ENCODE peak calls at places on chromosomes 16 and 17, in ten cellular contexts. One of them, this sample, is unnamed.

GRCh38 chr17:80944326-80944725 is 47.3 kb upstream of the CHMP6 start:
- DNase-seq in GM03348: no peak
- DNase-seq in sigmoid colon: peak
- DNase-seq in activated CD4-positive, alpha-beta T cell treated with anti-CD3 and anti-CD28 coated beads, Interleukin-2, amount 50 U/mL, for 4 hours: no peak
- DNase-seq in activated T-cell treated with anti-CD3 and anti-CD28 coated beads for 24 hours: no peak
- DNase-seq in nephron progenitor cell: no peak
- DNase-seq in iPS-NIHi11: no peak
- DNase-seq in Daoy: no peak
- DNase-seq in HFF-Myc: no peak
- DNase-seq in AML-193: no peak
- DNase-seq in this sample: no peak

GRCh38 chr17:72545756-72546155 is 424.9 kb downstream of the SOX9 start:
- DNase-seq in GM03348: peak
- DNase-seq in sigmoid colon: no peak
- DNase-seq in activated CD4-positive, alpha-beta T cell treated with anti-CD3 and anti-CD28 coated beads, Interleukin-2, amount 50 U/mL, for 4 hours: no peak
- DNase-seq in activated T-cell treated with anti-CD3 and anti-CD28 coated beads for 24 hours: no peak
- DNase-seq in nephron progenitor cell: no peak
- DNase-seq in iPS-NIHi11: no peak
- DNase-seq in Daoy: no peak
- DNase-seq in HFF-Myc: no peak
- DNase-seq in AML-193: no peak
- DNase-seq in this sample: peak

GRCh38 chr17:77996256-77996655 is 37.8 kb downstream of the TNRC6C start:
- DNase-seq in GM03348: no peak
- DNase-seq in sigmoid colon: no peak
- DNase-seq in activated CD4-positive, alpha-beta T cell treated with anti-CD3 and anti-CD28 coated beads, Interleukin-2, amount 50 U/mL, for 4 hours: no peak
- DNase-seq in activated T-cell treated with anti-CD3 and anti-CD28 coated beads for 24 hours: no peak
- DNase-seq in nephron progenitor cell: no peak
- DNase-seq in iPS-NIHi11: no peak
- DNase-seq in Daoy: no peak
- DNase-seq in HFF-Myc: no peak
- DNase-seq in AML-193: no peak
- DNase-seq in this sample: no peak

GRCh38 chr17:71361691-71362450 is 758.9 kb upstream of the SOX9 start:
- DNase-seq in GM03348: peak
- DNase-seq in sigmoid colon: no peak
- DNase-seq in activated CD4-positive, alpha-beta T cell treated with anti-CD3 and anti-CD28 coated beads, Interleukin-2, amount 50 U/mL, for 4 hours: no peak
- DNase-seq in activated T-cell treated with anti-CD3 and anti-CD28 coated beads for 24 hours: no peak
- DNase-seq in nephron progenitor cell: no peak
- DNase-seq in iPS-NIHi11: no peak
- DNase-seq in Daoy: peak
- DNase-seq in HFF-Myc: no peak
- DNase-seq in AML-193: no peak
- DNase-seq in this sample: no peak

GRCh38 chr17:41684050-41684449 is 4.6 kb upstream of the EIF1 start:
- DNase-seq in GM03348: no peak
- DNase-seq in sigmoid colon: no peak
- DNase-seq in activated CD4-positive, alpha-beta T cell treated with anti-CD3 and anti-CD28 coated beads, Interleukin-2, amount 50 U/mL, for 4 hours: no peak
- DNase-seq in activated T-cell treated with anti-CD3 and anti-CD28 coated beads for 24 hours: no peak
- DNase-seq in nephron progenitor cell: no peak
- DNase-seq in iPS-NIHi11: no peak
- DNase-seq in Daoy: no peak
- DNase-seq in HFF-Myc: no peak
- DNase-seq in AML-193: no peak
- DNase-seq in this sample: no peak

GRCh38 chr17:3906881-3907280 is 9.4 kb downstream of the P2RX1 start:
- DNase-seq in GM03348: no peak
- DNase-seq in sigmoid colon: no peak
- DNase-seq in activated CD4-positive, alpha-beta T cell treated with anti-CD3 and anti-CD28 coated beads, Interleukin-2, amount 50 U/mL, for 4 hours: no peak
- DNase-seq in activated T-cell treated with anti-CD3 and anti-CD28 coated beads for 24 hours: no peak
- DNase-seq in nephron progenitor cell: no peak
- DNase-seq in iPS-NIHi11: no peak
- DNase-seq in Daoy: no peak
- DNase-seq in HFF-Myc: no peak
- DNase-seq in AML-193: no peak
- DNase-seq in this sample: no peak

GRCh38 chr16:88084881-88085280 is 133.6 kb downstream of the BANP start:
- DNase-seq in GM03348: peak
- DNase-seq in sigmoid colon: no peak
- DNase-seq in activated CD4-positive, alpha-beta T cell treated with anti-CD3 and anti-CD28 coated beads, Interleukin-2, amount 50 U/mL, for 4 hours: no peak
- DNase-seq in activated T-cell treated with anti-CD3 and anti-CD28 coated beads for 24 hours: no peak
- DNase-seq in nephron progenitor cell: no peak
- DNase-seq in iPS-NIHi11: no peak
- DNase-seq in Daoy: no peak
- DNase-seq in HFF-Myc: no peak
- DNase-seq in AML-193: no peak
- DNase-seq in this sample: no peak

GRCh38 chr16:70470927-70471341 is 16.5 kb downstream of the FCSK start:
- DNase-seq in GM03348: no peak
- DNase-seq in sigmoid colon: no peak
- DNase-seq in activated CD4-positive, alpha-beta T cell treated with anti-CD3 and anti-CD28 coated beads, Interleukin-2, amount 50 U/mL, for 4 hours: no peak
- DNase-seq in activated T-cell treated with anti-CD3 and anti-CD28 coated beads for 24 hours: no peak
- DNase-seq in nephron progenitor cell: peak
- DNase-seq in iPS-NIHi11: peak
- DNase-seq in Daoy: no peak
- DNase-seq in HFF-Myc: no peak
- DNase-seq in AML-193: no peak
- DNase-seq in this sample: peak

GRCh38 chr16:66898207-66898606 is 17.9 kb downstream of the PDP2 start:
- DNase-seq in GM03348: peak
- DNase-seq in sigmoid colon: no peak
- DNase-seq in activated CD4-positive, alpha-beta T cell treated with anti-CD3 and anti-CD28 coated beads, Interleukin-2, amount 50 U/mL, for 4 hours: no peak
- DNase-seq in activated T-cell treated with anti-CD3 and anti-CD28 coated beads for 24 hours: no peak
- DNase-seq in nephron progenitor cell: no peak
- DNase-seq in iPS-NIHi11: peak
- DNase-seq in Daoy: no peak
- DNase-seq in HFF-Myc: no peak
- DNase-seq in AML-193: no peak
- DNase-seq in this sample: peak

GRCh38 chr16:77387075-77387474 is 47.8 kb downstream of the ADAMTS18 start:
- DNase-seq in GM03348: no peak
- DNase-seq in sigmoid colon: no peak
- DNase-seq in activated CD4-positive, alpha-beta T cell treated with anti-CD3 and anti-CD28 coated beads, Interleukin-2, amount 50 U/mL, for 4 hours: no peak
- DNase-seq in activated T-cell treated with anti-CD3 and anti-CD28 coated beads for 24 hours: no peak
- DNase-seq in nephron progenitor cell: no peak
- DNase-seq in iPS-NIHi11: no peak
- DNase-seq in Daoy: no peak
- DNase-seq in HFF-Myc: no peak
- DNase-seq in AML-193: no peak
- DNase-seq in this sample: no peak

GRCh38 chr17:42891539-42892152 is 9.0 kb upstream of the G6PC1 start:
- DNase-seq in GM03348: peak
- DNase-seq in sigmoid colon: peak
- DNase-seq in activated CD4-positive, alpha-beta T cell treated with anti-CD3 and anti-CD28 coated beads, Interleukin-2, amount 50 U/mL, for 4 hours: no peak
- DNase-seq in activated T-cell treated with anti-CD3 and anti-CD28 coated beads for 24 hours: no peak
- DNase-seq in nephron progenitor cell: peak
- DNase-seq in iPS-NIHi11: peak
- DNase-seq in Daoy: peak
- DNase-seq in HFF-Myc: no peak
- DNase-seq in AML-193: no peak
- DNase-seq in this sample: peak

GRCh38 chr17:19940722-19941464 is 36.7 kb downstream of the AKAP10 start:
- DNase-seq in GM03348: no peak
- DNase-seq in sigmoid colon: no peak
- DNase-seq in activated CD4-positive, alpha-beta T cell treated with anti-CD3 and anti-CD28 coated beads, Interleukin-2, amount 50 U/mL, for 4 hours: no peak
- DNase-seq in activated T-cell treated with anti-CD3 and anti-CD28 coated beads for 24 hours: no peak
- DNase-seq in nephron progenitor cell: no peak
- DNase-seq in iPS-NIHi11: no peak
- DNase-seq in Daoy: no peak
- DNase-seq in HFF-Myc: peak
- DNase-seq in AML-193: no peak
- DNase-seq in this sample: peak

GRCh38 chr17:73580311-73580710 is 63.9 kb downstream of the SDK2 start:
- DNase-seq in GM03348: no peak
- DNase-seq in sigmoid colon: no peak
- DNase-seq in activated CD4-positive, alpha-beta T cell treated with anti-CD3 and anti-CD28 coated beads, Interleukin-2, amount 50 U/mL, for 4 hours: no peak
- DNase-seq in activated T-cell treated with anti-CD3 and anti-CD28 coated beads for 24 hours: no peak
- DNase-seq in nephron progenitor cell: no peak
- DNase-seq in iPS-NIHi11: no peak
- DNase-seq in Daoy: no peak
- DNase-seq in HFF-Myc: no peak
- DNase-seq in AML-193: no peak
- DNase-seq in this sample: no peak

GRCh38 chr16:70789231-70789926 is 11.6 kb downstream of the VAC14 start:
- DNase-seq in GM03348: peak
- DNase-seq in sigmoid colon: peak
- DNase-seq in activated CD4-positive, alpha-beta T cell treated with anti-CD3 and anti-CD28 coated beads, Interleukin-2, amount 50 U/mL, for 4 hours: no peak
- DNase-seq in activated T-cell treated with anti-CD3 and anti-CD28 coated beads for 24 hours: no peak
- DNase-seq in nephron progenitor cell: peak
- DNase-seq in iPS-NIHi11: no peak
- DNase-seq in Daoy: peak
- DNase-seq in HFF-Myc: no peak
- DNase-seq in AML-193: no peak
- DNase-seq in this sample: no peak

GRCh38 chr17:80664217-80664780 is 119.7 kb downstream of the RPTOR start:
- DNase-seq in GM03348: peak
- DNase-seq in sigmoid colon: no peak
- DNase-seq in activated CD4-positive, alpha-beta T cell treated with anti-CD3 and anti-CD28 coated beads, Interleukin-2, amount 50 U/mL, for 4 hours: no peak
- DNase-seq in activated T-cell treated with anti-CD3 and anti-CD28 coated beads for 24 hours: no peak
- DNase-seq in nephron progenitor cell: no peak
- DNase-seq in iPS-NIHi11: no peak
- DNase-seq in Daoy: no peak
- DNase-seq in HFF-Myc: no peak
- DNase-seq in AML-193: no peak
- DNase-seq in this sample: no peak

GRCh38 chr16:84423416-84423837 is 55.1 kb downstream of the ATP2C2 start:
- DNase-seq in GM03348: peak
- DNase-seq in sigmoid colon: no peak
- DNase-seq in activated CD4-positive, alpha-beta T cell treated with anti-CD3 and anti-CD28 coated beads, Interleukin-2, amount 50 U/mL, for 4 hours: no peak
- DNase-seq in activated T-cell treated with anti-CD3 and anti-CD28 coated beads for 24 hours: no peak
- DNase-seq in nephron progenitor cell: no peak
- DNase-seq in iPS-NIHi11: peak
- DNase-seq in Daoy: peak
- DNase-seq in HFF-Myc: peak
- DNase-seq in AML-193: peak
- DNase-seq in this sample: peak

GRCh38 chr17:37490022-37490587 is 414 bp downstream of the DUSP14 start:
- DNase-seq in GM03348: peak
- DNase-seq in sigmoid colon: peak
- DNase-seq in activated CD4-positive, alpha-beta T cell treated with anti-CD3 and anti-CD28 coated beads, Interleukin-2, amount 50 U/mL, for 4 hours: peak
- DNase-seq in activated T-cell treated with anti-CD3 and anti-CD28 coated beads for 24 hours: peak
- DNase-seq in nephron progenitor cell: peak
- DNase-seq in iPS-NIHi11: peak
- DNase-seq in Daoy: peak
- DNase-seq in HFF-Myc: no peak
- DNase-seq in AML-193: peak
- DNase-seq in this sample: peak